ENCODE peak calls at places on chromosomes 4 and X, in four cellular contexts. Y is transverse colon, J is aorta, E is fibroblast of lung. U is an unnamed sample. For H3K36me3, the result is how much of the 10 kb centered on the place peaks cover.

GRCh38 chr4:8774071-8774470 is 97.6 kb downstream of the HMX1 start:
- DNase-seq in Y (no peak), J (peak), E (no peak), U (no peak)

GRCh38 chr4:77203380-77204197 is 46.6 kb downstream of the CCNG2 start:
- DNase-seq in Y (peak), J (no peak), E (peak), U (peak)

GRCh38 chrX:148135738-148136137 is 154.6 kb downstream of the FMR1NB start:
- DNase-seq in Y (no peak), J (no peak), E (peak), U (no peak)

GRCh38 chr4:163391756-163392155 is 48.1 kb downstream of the NPY5R start:
- DNase-seq in Y (no peak), J (no peak), E (no peak), U (no peak)

GRCh38 chr4:98501383-98501782 is 157.0 kb downstream of the TSPAN5 start:
- DNase-seq in Y (no peak), J (no peak), E (no peak), U (no peak)

GRCh38 chrX:101708180-101708579 is 48.5 kb upstream of the ARMCX2 start:
- DNase-seq in Y (no peak), J (no peak), E (peak), U (no peak)

GRCh38 chrX:25001808-25002657 is 13.7 kb downstream of the ARX start:
- DNase-seq in Y (no peak), J (no peak), E (no peak), U (no peak)

GRCh38 chrX:13194291-13195103 is 125.4 kb downstream of the ATXN3L start:
- DNase-seq in Y (no peak), J (no peak), E (peak), U (no peak)

GRCh38 chrX:6021316-6022091 is 207.2 kb downstream of the NLGN4X start:
- DNase-seq in Y (peak), J (no peak), E (no peak), U (no peak)

GRCh38 chr4:20084488-20084887 is 167.2 kb upstream of the SLIT2 start:
- DNase-seq in Y (no peak), J (no peak), E (no peak), U (no peak)

GRCh38 chrX:39238017-39238416 is 436.8 kb downstream of the MID1IP1 start:
- DNase-seq in Y (no peak), J (no peak), E (no peak), U (no peak)

GRCh38 chr4:135238940-135239339 is 1037.4 kb upstream of the PABPC4L start:
- DNase-seq in Y (no peak), J (no peak), E (no peak), U (peak)

GRCh38 chr4:139300431-139301142 is 718 bp upstream of the NAA15 start:
- DNase-seq in Y (peak), J (no peak), E (peak), U (no peak)

GRCh38 chr4:26568446-26568994 is 15.4 kb upstream of the TBC1D19 start:
- DNase-seq in Y (no peak), J (no peak), E (peak), U (peak)

GRCh38 chrX:54807524-54808108 is at the start of gene MAGED2:
- DNase-seq in Y (peak), J (peak), E (peak), U (no peak)

GRCh38 chr4:76365636-76366035 is 55.3 kb downstream of the CCDC158 start:
- DNase-seq in Y (no peak), J (no peak), E (peak), U (no peak)

GRCh38 chr4:48116582-48116981 is 17.5 kb downstream of the TXK start:
- DNase-seq in Y (no peak), J (no peak), E (no peak), U (no peak)

GRCh38 chrX:42241421-42241820 is 318.1 kb upstream of the CASK start:
- DNase-seq in Y (no peak), J (no peak), E (no peak), U (no peak)

GRCh38 chr4:81724925-81725329 is 253.2 kb upstream of the RASGEF1B start:
- DNase-seq in Y (peak), J (peak), E (peak), U (no peak)

GRCh38 chr4:6474053-6474568 is 1.7 kb upstream of the PPP2R2C start:
- DNase-seq in Y (no peak), J (no peak), E (no peak), U (no peak)

GRCh38 chrX:103063918-103064434 is at the start of gene BEX1:
- DNase-seq in Y (peak), J (peak), E (peak), U (no peak)

GRCh38 chr4:132062611-132063239 is 1086.4 kb upstream of the PCDH10 start:
- DNase-seq in Y (no peak), J (no peak), E (no peak), U (no peak)

GRCh38 chr4:72449705-72450104 is 119.3 kb downstream of the ADAMTS3 start:
- DNase-seq in Y (no peak), J (no peak), E (no peak), U (no peak)

GRCh38 chrX:15399901-15400500 is 15.8 kb upstream of the VEGFD start:
- DNase-seq in Y (no peak), J (no peak), E (no peak), U (no peak)

GRCh38 chr4:155906554-155907247 is 3.2 kb downstream of the TDO2 start:
- DNase-seq in Y (no peak), J (no peak), E (peak), U (peak)

GRCh38 chrX:102765794-102766193 is 45.3 kb downstream of the GPRASP3 start:
- DNase-seq in Y (peak), J (no peak), E (peak), U (peak)

GRCh38 chr4:72152731-72153130 is 120.9 kb downstream of the NPFFR2 start:
- DNase-seq in Y (no peak), J (no peak), E (no peak), U (no peak)

GRCh38 chr4:55757356-55758024 is 62.1 kb upstream of the EXOC1L start:
- DNase-seq in Y (peak), J (no peak), E (no peak), U (no peak)

GRCh38 chr4:17066972-17067371 is 168.5 kb upstream of the LDB2 start:
- DNase-seq in Y (no peak), J (no peak), E (peak), U (peak)

GRCh38 chr4:3189459-3189858 is 59.5 kb upstream of the MSANTD1 start:
- DNase-seq in Y (no peak), J (no peak), E (no peak), U (no peak)

GRCh38 chr4:184632842-184633241 is 16.4 kb downstream of the CASP3 start:
- DNase-seq in Y (no peak), J (no peak), E (no peak), U (no peak)

GRCh38 chrX:81377329-81377728 is 175.4 kb downstream of the SH3BGRL start:
- DNase-seq in Y (no peak), J (no peak), E (peak), U (no peak)

GRCh38 chr4:40848251-40848650 is 98.5 kb downstream of the NSUN7 start:
- DNase-seq in Y (no peak), J (no peak), E (no peak), U (no peak)

GRCh38 chr4:36323801-36324419 is 42.5 kb downstream of the DTHD1 start:
- DNase-seq in Y (no peak), J (no peak), E (no peak), U (no peak)

GRCh38 chr4:13597604-13598003 is 29.9 kb downstream of the BOD1L1 start:
- DNase-seq in Y (no peak), J (no peak), E (no peak), U (peak)

GRCh38 chr4:88276952-88277710 is 7.2 kb downstream of the PPM1K start:
- DNase-seq in Y (no peak), J (no peak), E (no peak), U (no peak)

GRCh38 chr4:95377511-95377910 is 171.3 kb downstream of the UNC5C start:
- DNase-seq in Y (no peak), J (no peak), E (no peak), U (no peak)

DNA sequence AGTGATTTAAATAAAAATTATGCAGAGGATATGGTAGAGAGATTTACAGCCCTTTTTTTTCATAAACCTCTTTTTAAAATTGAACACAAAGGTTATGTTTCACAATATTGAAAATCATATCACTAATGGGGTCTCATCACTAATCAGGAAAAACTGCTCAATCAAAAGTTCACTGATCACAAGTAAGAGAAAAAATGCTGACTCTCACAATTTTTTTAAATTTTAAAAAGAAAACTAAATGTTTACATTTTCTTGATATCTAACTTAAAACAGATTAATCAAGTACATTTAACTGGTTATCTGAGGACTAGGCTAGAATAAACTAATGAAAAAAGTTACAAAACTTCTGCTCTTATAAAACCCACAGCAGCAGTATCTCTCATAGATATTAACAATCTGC is 8.5 kb downstream of the LAMTOR3 start:
- DNase-seq in Y (no peak), J (no peak), E (no peak), U (no peak)
- H3K36me3 ChIP-seq in Y (under half), J (under half), E (under half), U (under half)

GRCh38 chr4:38137080-38137479 is 176.9 kb downstream of the PTTG2 start:
- DNase-seq in Y (no peak), J (no peak), E (no peak), U (no peak)
- H3K36me3 ChIP-seq in Y (under half), J (under half), E (under half), U (under half)

DNA sequence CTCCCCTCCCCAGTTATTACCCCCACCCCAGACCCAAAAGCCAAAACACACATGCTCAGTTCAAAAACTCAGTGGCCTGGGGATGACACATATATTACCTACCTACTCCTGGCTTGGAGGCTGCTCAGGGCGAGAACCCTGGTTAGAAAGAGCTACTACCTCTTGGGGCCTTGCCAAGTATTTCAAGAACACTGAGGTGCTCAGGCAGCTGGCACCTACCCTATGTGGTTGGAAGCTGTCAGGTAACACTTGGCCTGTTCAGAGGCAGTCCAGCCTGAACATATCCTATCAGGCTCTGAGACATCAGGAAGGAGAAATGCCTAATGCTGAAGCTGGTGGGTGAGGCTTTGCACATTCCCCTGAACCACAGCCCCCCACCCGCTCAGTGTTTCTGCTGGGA is 4.9 kb downstream of the BCAP31 start:
- DNase-seq in Y (no peak), J (no peak), E (no peak), U (no peak)
- H3K36me3 ChIP-seq in Y (under half), J (under half), E (under half), U (under half)

GRCh38 chrX:47180346-47180745 is 13.3 kb upstream of the UBA1 start:
- DNase-seq in Y (no peak), J (peak), E (no peak), U (no peak)
- H3K36me3 ChIP-seq in Y (under half), J (under half), E (under half), U (under half)

DNA sequence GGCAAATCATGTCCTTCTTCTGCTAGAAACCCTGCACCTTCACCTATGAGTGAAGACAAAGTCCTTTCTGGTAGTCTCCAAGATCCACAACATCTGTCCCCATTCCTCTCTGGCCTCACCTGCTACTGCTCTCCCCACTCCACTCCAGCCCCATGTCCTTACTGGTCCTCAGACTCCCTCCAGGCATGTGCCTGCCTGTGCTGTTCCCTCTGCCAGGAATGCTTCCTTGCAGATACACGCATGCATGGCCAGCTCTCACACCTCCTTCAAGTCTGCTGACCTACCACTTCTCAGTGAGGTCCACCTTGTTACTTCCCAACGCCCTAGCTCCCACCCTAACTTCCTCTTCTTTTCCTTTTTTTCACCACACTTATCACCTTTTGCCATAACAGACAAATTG is 18.1 kb downstream of the HMGB2 start:
- DNase-seq in Y (no peak), J (no peak), E (no peak), U (no peak)
- H3K36me3 ChIP-seq in Y (under half), J (under half), E (under half), U (under half)

GRCh38 chrX:154349979-154350378 is 24.5 kb downstream of the FLNA start:
- DNase-seq in Y (no peak), J (no peak), E (no peak), U (no peak)

GRCh38 chrX:154352012-154352401 is 22.4 kb downstream of the FLNA start:
- DNase-seq in Y (peak), J (no peak), E (no peak), U (no peak)

GRCh38 chrX:154350429-154351182 is 23.8 kb downstream of the FLNA start:
- DNase-seq in Y (peak), J (no peak), E (no peak), U (no peak)

GRCh38 chrX:154352466-154352865 is 22.0 kb downstream of the FLNA start:
- DNase-seq in Y (no peak), J (no peak), E (no peak), U (no peak)

GRCh38 chrX:154351183-154352011 is 23.0 kb downstream of the FLNA start:
- DNase-seq in Y (peak), J (no peak), E (no peak), U (no peak)
- H3K36me3 ChIP-seq in Y (under half), J (under half), E (half or more), U (half or more)

GRCh38 chr4:141703497-141703896 is 67.1 kb downstream of the IL15 start:
- DNase-seq in Y (no peak), J (no peak), E (no peak), U (no peak)
- H3K36me3 ChIP-seq in Y (under half), J (under half), E (under half), U (under half)

GRCh38 chrX:49163555-49164419 is 1.2 kb downstream of the MAGIX start:
- DNase-seq in Y (peak), J (peak), E (peak), U (peak)

GRCh38 chrX:49164589-49165360 is 2.2 kb downstream of the MAGIX start:
- DNase-seq in Y (no peak), J (peak), E (no peak), U (no peak)

GRCh38 chrX:49162620-49163019 is at the start of gene MAGIX:
- DNase-seq in Y (no peak), J (no peak), E (no peak), U (no peak)

GRCh38 chrX:49157194-49157593 is 5.4 kb upstream of the MAGIX start:
- DNase-seq in Y (no peak), J (peak), E (no peak), U (no peak)

GRCh38 chrX:49160908-49161307 is 1.6 kb upstream of the MAGIX start:
- DNase-seq in Y (no peak), J (no peak), E (no peak), U (no peak)
- H3K36me3 ChIP-seq in Y (under half), J (under half), E (under half), U (under half)

U was measured in BJ.